ENCODE peak calls at places on chromosome 1, in seven cellular contexts. S, X, R, Z, W, G and L are unnamed samples.

GRCh38 chr1:19232526-19232851 is 18.8 kb downstream of the EMC1 start:
- DNase-seq in S (no peak), X (no peak), R (no peak), Z (no peak), W (peak), G (no peak), L (no peak)

GRCh38 chr1:91278754-91279153 is 125.9 kb downstream of the HFM1 start:
- DNase-seq in S (peak), X (peak), R (peak), Z (no peak), W (peak), G (no peak), L (peak)

GRCh38 chr1:54798769-54799641 is 2.1 kb downstream of the TTC22 start:
- DNase-seq in S (no peak), X (no peak), R (no peak), Z (peak), W (no peak), G (no peak), L (no peak)

GRCh38 chr1:2344121-2344681 is 47.2 kb downstream of the MORN1 start:
- DNase-seq in S (no peak), X (no peak), R (no peak), Z (no peak), W (no peak), G (no peak), L (no peak)

GRCh38 chr1:215156232-215156631 is 73.7 kb downstream of the KCNK2 start:
- DNase-seq in S (no peak), X (no peak), R (no peak), Z (no peak), W (no peak), G (no peak), L (no peak)

GRCh38 chr1:58858344-58858673 is 74.5 kb upstream of the JUN start:
- DNase-seq in S (peak), X (no peak), R (no peak), Z (peak), W (peak), G (no peak), L (peak)

GRCh38 chr1:21175670-21176581 is 771 bp downstream of the EIF4G3 start:
- DNase-seq in S (peak), X (peak), R (no peak), Z (no peak), W (no peak), G (peak), L (peak)

GRCh38 chr1:27318596-27318995 is 3.4 kb upstream of the TMEM222 start:
- DNase-seq in S (no peak), X (peak), R (no peak), Z (no peak), W (no peak), G (no peak), L (no peak)

GRCh38 chr1:30035522-30036228 is 687.7 kb downstream of the MATN1 start:
- DNase-seq in S (no peak), X (no peak), R (no peak), Z (no peak), W (no peak), G (peak), L (no peak)

GRCh38 chr1:185654199-185654951 is 79.8 kb upstream of the HMCN1 start:
- DNase-seq in S (no peak), X (no peak), R (no peak), Z (no peak), W (peak), G (no peak), L (no peak)

GRCh38 chr1:64251971-64252370 is 48.5 kb downstream of the UBE2U start:
- DNase-seq in S (peak), X (no peak), R (no peak), Z (no peak), W (no peak), G (no peak), L (no peak)

GRCh38 chr1:111948209-111949131 is 41.0 kb downstream of the KCND3 start:
- DNase-seq in S (no peak), X (peak), R (no peak), Z (no peak), W (no peak), G (no peak), L (no peak)

DNA sequence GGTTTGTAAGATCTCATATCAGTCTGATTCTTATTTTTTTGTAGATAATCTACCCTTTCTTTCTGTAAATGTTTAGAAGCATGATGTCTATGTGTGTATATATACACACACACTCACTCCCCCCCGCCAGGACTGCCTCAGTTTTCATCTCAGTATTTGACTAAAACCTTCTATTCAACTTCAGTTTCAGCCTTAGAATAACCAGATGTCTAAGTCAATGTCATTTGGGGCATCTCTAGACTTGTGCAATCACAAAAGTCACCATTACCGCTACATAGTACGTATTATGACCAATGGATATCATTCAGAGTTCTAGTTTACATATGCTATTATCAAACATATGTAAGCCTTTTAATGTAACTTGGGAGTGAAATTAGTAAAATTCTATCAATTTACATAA is 53.3 kb upstream of the BOLA1 start:
- DNase-seq in S (peak), X (no peak), R (no peak), Z (no peak), W (no peak), G (no peak), L (no peak)
- TF ChIP-seq JUND in S (no peak), X (no peak), R (no peak), Z (no peak), W (no peak), G (no peak), L (no peak)

DNA sequence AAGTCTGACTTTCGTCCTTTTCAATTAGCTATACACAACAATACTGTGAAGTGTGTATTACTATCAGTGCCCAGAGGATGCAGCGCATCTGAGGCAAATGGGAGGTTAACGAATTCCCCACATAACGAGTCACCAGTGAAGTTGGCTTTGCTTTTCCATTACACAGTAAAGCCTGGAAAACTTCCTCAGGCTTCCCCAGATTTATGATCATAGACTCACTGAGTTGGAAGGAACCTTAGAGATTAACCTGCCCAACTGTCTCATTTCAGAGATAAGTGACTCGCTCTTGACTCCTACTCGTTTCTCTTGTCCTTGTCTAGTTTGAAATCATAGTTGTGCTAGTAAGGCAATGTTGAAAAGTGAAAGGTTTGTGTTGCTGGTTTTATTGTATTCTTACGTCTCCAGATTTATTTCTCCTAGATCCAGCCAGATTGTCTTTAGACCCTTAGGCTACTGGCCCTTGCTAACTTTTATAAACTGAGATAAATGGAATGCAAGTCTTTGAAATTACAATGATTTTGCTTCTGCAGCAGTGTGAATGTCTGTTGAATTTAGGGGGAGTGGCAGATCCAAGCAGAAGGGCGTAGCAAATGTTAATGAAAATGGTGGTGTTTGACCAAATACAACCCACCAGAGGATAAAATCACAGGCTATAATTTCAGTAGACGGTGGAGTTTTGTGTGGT is 17.3 kb downstream of the S1PR1 start:
- DNase-seq in S (peak), X (no peak), R (no peak), Z (no peak), W (no peak), G (no peak), L (no peak)
- TF ChIP-seq JUND in S (peak), X (no peak), R (no peak), Z (no peak), W (no peak), G (no peak), L (no peak)

GRCh38 chr1:164771568-164772350 is 212.8 kb downstream of the PBX1 start:
- DNase-seq in S (peak), X (no peak), R (no peak), Z (no peak), W (no peak), G (no peak), L (no peak)
- TF ChIP-seq JUND in S (no peak), X (peak), R (peak), Z (no peak), W (no peak), G (no peak), L (no peak)

DNA sequence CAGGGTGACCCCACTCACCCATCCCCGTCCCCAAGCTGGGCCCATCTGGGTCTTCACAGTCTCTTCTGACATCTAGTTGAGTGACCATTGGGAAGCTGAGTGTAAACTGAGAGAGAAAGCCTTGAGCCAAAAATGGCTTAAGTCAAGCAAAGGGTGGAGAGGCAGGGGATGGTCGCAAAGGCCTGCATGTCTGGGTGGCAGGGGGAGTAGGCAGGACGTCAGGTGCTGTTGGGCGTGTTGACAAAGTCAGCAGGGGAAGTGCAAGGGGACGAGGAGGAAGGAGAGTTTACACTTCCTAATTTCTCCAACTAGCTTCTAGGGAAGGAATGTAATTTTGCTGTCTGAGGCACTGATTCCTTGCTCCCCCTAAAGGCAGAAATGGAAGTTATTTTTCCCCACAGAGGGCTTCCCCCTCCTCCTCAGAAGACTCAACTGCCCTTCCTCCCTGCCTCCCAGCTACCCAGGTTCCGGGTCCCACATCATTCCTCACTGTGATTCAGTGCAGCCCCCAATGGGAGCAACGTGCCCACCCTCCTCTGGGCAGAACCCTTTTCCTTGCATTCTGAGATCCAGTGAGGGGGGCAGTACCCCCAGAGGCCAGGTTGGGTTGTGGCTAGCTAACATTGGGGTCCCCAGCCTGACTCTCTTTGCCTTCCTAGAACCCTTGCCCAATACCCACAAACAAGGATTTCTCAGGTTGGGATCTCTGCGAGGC is 1.2 kb upstream of the ADORA1 start:
- DNase-seq in S (peak), X (no peak), R (no peak), Z (no peak), W (no peak), G (peak), L (peak)
- TF ChIP-seq JUND in S (no peak), X (no peak), R (no peak), Z (no peak), W (no peak), G (no peak), L (no peak)